ENCODE peak calls at places on chromosomes 7 and 10, in seven cellular contexts. H is BE2C, P is BJ, S is cardiac muscle cell, K is suprapubic skin, A is IMR-90, F is gastrocnemius medialis. C is an unnamed sample.

GRCh38 chr7:48090095-48090805 is 1.2 kb downstream of the UPP1 start:
- DNase-seq in F (no peak), H (no peak), A (peak), P (no peak), K (no peak), S (peak), C (no peak)

GRCh38 chr10:95229724-95230627 is 35.9 kb downstream of the ACSM6 start:
- DNase-seq in K (no peak), H (no peak), P (peak), F (no peak), S (no peak), A (peak), C (peak)

GRCh38 chr7:116771640-116772039 is 90.7 kb upstream of the CAPZA2 start:
- DNase-seq in S (no peak), F (no peak), P (no peak), K (no peak), H (no peak), A (no peak), C (no peak)

GRCh38 chr7:33185786-33186185 is 56.4 kb downstream of the BBS9 start:
- DNase-seq in S (peak), F (no peak), A (peak), K (no peak), H (no peak), P (no peak), C (no peak)

GRCh38 chr7:135707570-135707966 is 20.4 kb downstream of the SLC13A4 start:
- DNase-seq in K (no peak), S (no peak), H (no peak), P (no peak), F (no peak), A (no peak), C (no peak)

GRCh38 chr10:97427571-97428179 is 1.7 kb downstream of the PGAM1 start:
- DNase-seq in P (no peak), A (peak), F (no peak), H (no peak), K (no peak), S (peak), C (no peak)

GRCh38 chr7:136053689-136054485 is 76.7 kb upstream of the MTPN start:
- DNase-seq in H (no peak), S (no peak), F (no peak), K (no peak), A (no peak), P (no peak), C (no peak)

GRCh38 chr10:93386496-93387369 is 95.4 kb downstream of the MYOF start:
- DNase-seq in F (peak), A (no peak), S (no peak), P (no peak), K (peak), H (no peak), C (no peak)

GRCh38 chr10:120702032-120702431 is 149.1 kb upstream of the WDR11 start:
- DNase-seq in P (no peak), H (no peak), S (no peak), K (no peak), F (no peak), A (no peak), C (no peak)

GRCh38 chr10:105538933-105539332 is 897.8 kb downstream of the SORCS3 start:
- DNase-seq in A (no peak), P (no peak), H (no peak), K (no peak), S (no peak), F (no peak), C (no peak)

GRCh38 chr7:82678716-82679115 is 235.1 kb upstream of the CACNA2D1 start:
- DNase-seq in K (no peak), H (no peak), S (no peak), A (no peak), P (no peak), F (no peak), C (no peak)

GRCh38 chr10:24307173-24307572 is 98.2 kb downstream of the KIAA1217 start:
- DNase-seq in A (no peak), H (no peak), K (no peak), F (no peak), P (no peak), S (no peak), C (no peak)

GRCh38 chr10:59633063-59633462 is 76.6 kb downstream of the SLC16A9 start:
- DNase-seq in A (no peak), P (no peak), K (no peak), H (no peak), F (no peak), S (no peak), C (no peak)

GRCh38 chr7:80478683-80479082 is 33.2 kb downstream of the GNAT3 start:
- DNase-seq in F (no peak), S (no peak), P (no peak), A (peak), K (no peak), H (no peak), C (peak)

GRCh38 chr10:6348091-6348862 is 145.5 kb downstream of the PFKFB3 start:
- DNase-seq in A (no peak), S (no peak), P (peak), K (no peak), H (peak), F (peak), C (peak)

GRCh38 chr10:4561301-4561700 is 264.7 kb upstream of the AKR1E2 start:
- DNase-seq in K (no peak), F (no peak), P (no peak), H (no peak), A (no peak), S (no peak), C (no peak)

GRCh38 chr10:33661580-33662269 is 327.3 kb upstream of the NRP1 start:
- DNase-seq in H (peak), A (no peak), K (peak), P (peak), S (no peak), F (peak), C (no peak)

GRCh38 chr10:119132521-119133345 is 28.8 kb downstream of the DENND10 start:
- DNase-seq in P (no peak), F (no peak), S (no peak), K (no peak), H (no peak), A (no peak), C (no peak)

GRCh38 chr10:84685047-84685660 is 356.8 kb downstream of the CCSER2 start:
- DNase-seq in P (no peak), A (no peak), H (no peak), F (no peak), S (no peak), K (no peak), C (no peak)

GRCh38 chr10:103273026-103273425 is 3.9 kb upstream of the INA start:
- DNase-seq in K (peak), A (peak), P (peak), S (no peak), F (peak), H (no peak), C (peak)

GRCh38 chr10:30873408-30873807 is 158.3 kb downstream of the ZNF438 start:
- DNase-seq in A (no peak), S (no peak), F (no peak), K (no peak), H (no peak), P (no peak), C (no peak)

GRCh38 chr10:101054351-101054750 is 7.4 kb upstream of the KAZALD1 start:
- DNase-seq in K (no peak), P (no peak), S (no peak), F (no peak), H (no peak), A (no peak), C (no peak)

GRCh38 chr10:101056365-101057151 is 5.2 kb upstream of the KAZALD1 start:
- DNase-seq in F (no peak), P (no peak), S (no peak), K (no peak), H (no peak), A (no peak), C (no peak)

GRCh38 chr10:101052285-101052684 is 9.5 kb upstream of the KAZALD1 start:
- DNase-seq in P (no peak), H (no peak), K (no peak), F (peak), A (peak), S (no peak), C (no peak)

GRCh38 chr10:101053516-101053915 is 8.3 kb upstream of the KAZALD1 start:
- DNase-seq in P (no peak), K (no peak), H (no peak), F (no peak), S (no peak), A (peak), C (no peak)

GRCh38 chr10:101055416-101055815 is 6.4 kb upstream of the KAZALD1 start:
- DNase-seq in K (no peak), F (no peak), S (no peak), P (no peak), H (no peak), A (no peak), C (no peak)
- TF ChIP-seq CTCF in K (no peak), F (no peak), S (peak), P (no peak), H (peak), A (no peak), C (peak)

GRCh38 chr7:92856436-92856835 is 20.1 kb upstream of the CDK6 start:
- DNase-seq in F (no peak), A (no peak), S (no peak), P (no peak), K (no peak), H (no peak), C (no peak)
- H3K4me3 ChIP-seq in F (no peak), A (no peak), S (no peak), P (no peak), K (no peak), H (no peak), C (no peak)

DNA sequence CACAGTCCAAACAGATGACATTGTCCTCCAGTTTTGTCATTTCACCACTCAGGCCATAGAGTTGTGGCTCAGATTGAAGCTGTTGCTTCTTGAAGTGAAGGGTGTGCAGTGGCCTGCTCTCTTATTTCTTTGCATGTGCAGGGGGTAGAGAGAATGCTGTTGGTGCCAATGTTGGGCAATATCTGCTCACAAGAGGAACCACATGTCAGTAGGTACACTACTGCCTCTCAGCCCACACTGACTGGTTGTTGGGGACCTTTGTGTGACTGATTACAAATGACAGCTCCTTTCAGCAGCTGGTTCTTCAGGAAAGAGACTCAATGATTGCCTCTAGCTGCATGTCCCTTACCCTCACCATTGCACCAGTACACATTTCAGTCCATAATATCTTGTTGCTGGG is 21.9 kb upstream of the SFTPA1 start:
- DNase-seq in A (no peak), S (peak), P (no peak), F (no peak), H (no peak), K (no peak), C (no peak)
- TF ChIP-seq CTCF in A (no peak), S (no peak), P (no peak), F (no peak), H (no peak), K (no peak), C (no peak)

GRCh38 chr7:24965831-24966708 is 13.9 kb downstream of the OSBPL3 start:
- DNase-seq in P (no peak), A (peak), S (no peak), F (no peak), H (no peak), K (no peak), C (peak)
- H3K4me3 ChIP-seq in P (no peak), A (no peak), S (no peak), F (no peak), H (no peak), K (no peak), C (no peak)

GRCh38 chr7:133857376-133858119 is 269.6 kb upstream of the LRGUK start:
- DNase-seq in P (no peak), K (no peak), S (no peak), H (no peak), A (no peak), F (no peak), C (no peak)

GRCh38 chr7:133851416-133851815 is 275.7 kb upstream of the LRGUK start:
- DNase-seq in K (no peak), P (no peak), S (no peak), A (no peak), H (no peak), F (no peak), C (no peak)

GRCh38 chr7:133850497-133851070 is 276.6 kb upstream of the LRGUK start:
- DNase-seq in F (no peak), H (no peak), A (no peak), S (no peak), K (no peak), P (no peak), C (no peak)

GRCh38 chr7:133854739-133855138 is 272.4 kb upstream of the LRGUK start:
- DNase-seq in S (peak), K (no peak), H (no peak), F (no peak), P (no peak), A (peak), C (no peak)

DNA sequence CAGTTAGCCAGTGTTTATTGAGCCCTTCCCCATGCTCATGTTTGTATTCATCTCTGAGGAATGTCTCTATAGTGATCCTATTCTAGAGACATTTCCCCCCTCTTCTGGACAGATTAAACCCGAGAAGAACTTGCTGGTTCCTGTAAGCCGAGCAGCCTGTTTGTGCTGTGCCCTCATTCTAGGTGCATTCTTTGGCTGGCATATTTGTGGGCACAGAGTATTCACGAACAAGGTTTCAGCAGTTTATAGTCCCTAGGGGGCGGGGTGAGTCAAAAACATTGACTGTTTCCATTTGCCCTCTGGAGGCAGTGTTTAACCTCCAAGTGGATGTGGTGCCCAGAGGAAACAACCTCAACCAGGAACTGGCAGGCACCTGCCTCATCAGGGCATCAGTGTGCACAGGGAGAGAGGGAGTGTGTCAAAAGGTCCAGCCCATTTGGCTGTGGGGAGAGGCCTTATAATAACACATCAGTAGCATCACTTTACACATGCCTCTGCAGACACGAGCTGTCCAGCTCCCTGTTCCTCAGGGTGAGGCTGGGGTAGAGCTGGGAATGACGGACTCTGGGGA is 273.3 kb upstream of the LRGUK start:
- DNase-seq in S (peak), P (peak), K (no peak), F (peak), H (peak), A (peak), C (peak)
- TF ChIP-seq CTCF in S (peak), P (peak), K (peak), F (peak), H (peak), A (peak), C (peak)

DNA sequence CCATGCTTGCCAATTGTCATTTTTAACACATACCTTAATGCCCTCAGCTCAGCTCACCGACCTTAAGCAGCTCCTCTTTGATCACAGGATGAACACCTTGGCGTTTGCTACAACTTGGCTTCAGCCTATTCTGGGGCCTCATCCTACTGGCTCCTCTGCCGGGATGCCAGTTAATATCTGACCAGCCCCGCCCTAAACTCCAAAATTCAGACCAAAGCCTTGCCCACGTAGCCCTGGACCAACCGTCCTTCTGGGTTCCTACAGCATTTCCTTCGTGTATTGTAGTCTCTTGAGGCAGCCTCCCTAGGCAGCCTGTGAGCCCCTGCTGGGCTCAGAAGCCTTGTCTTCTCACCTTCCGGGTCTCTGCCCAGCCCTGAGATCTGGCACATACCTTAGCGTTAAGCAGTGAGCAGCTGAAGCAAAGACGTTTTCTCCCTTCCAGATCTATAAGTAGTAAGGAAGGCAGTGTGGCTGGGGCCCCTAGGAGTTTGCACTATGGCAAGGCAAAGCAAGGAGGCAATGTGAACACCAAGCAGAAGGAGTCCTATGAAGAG is 836 bp downstream of the ENO4 start:
- DNase-seq in K (no peak), P (no peak), A (no peak), S (no peak), F (no peak), H (no peak), C (no peak)
- H3K4me3 ChIP-seq in K (peak), P (peak), A (peak), S (peak), F (peak), H (no peak), C (peak)